ENCODE peak calls at places on chromosome 5, in seven cellular contexts. N, P, V, B, Z, X and A are unnamed samples.

GRCh38 chr5:912356-913091 is 19.8 kb downstream of the TRIP13 start:
- DNase-seq in N (peak; percentile 96), X (peak; percentile 59), Z (peak; percentile 59), V (peak; percentile 70), P (peak; percentile 96), B (no peak), A (no peak)

GRCh38 chr5:147685991-147686390 is 96.5 kb downstream of the JAKMIP2 start:
- DNase-seq in B (no peak), N (no peak), V (no peak), P (no peak), Z (no peak), X (no peak), A (no peak)

GRCh38 chr5:50709471-50709870 is 43.0 kb downstream of the PARP8 start:
- DNase-seq in P (peak; percentile 64), N (no peak), B (no peak), Z (no peak), V (no peak), X (no peak), A (no peak)

GRCh38 chr5:154758977-154759376 is 3.8 kb downstream of the LARP1 start:
- DNase-seq in V (no peak), N (no peak), P (no peak), B (no peak), Z (no peak), X (no peak), A (no peak)

GRCh38 chr5:16540421-16540820 is 74.8 kb upstream of the ZNF622 start:
- DNase-seq in Z (no peak), N (no peak), P (peak; percentile 79), V (no peak), X (no peak), B (no peak), A (no peak)

GRCh38 chr5:81006231-81006630 is 46.1 kb downstream of the RASGRF2 start:
- DNase-seq in X (no peak), B (no peak), N (no peak), P (no peak), V (no peak), Z (no peak), A (no peak)

GRCh38 chr5:142841511-142842255 is 71.5 kb downstream of the ARHGAP26 start:
- DNase-seq in Z (no peak), P (peak; percentile 34), B (no peak), V (peak; percentile 93), N (no peak), X (no peak), A (no peak)

GRCh38 chr5:180352116-180352975 is 790 bp downstream of the GFPT2 start:
- DNase-seq in N (peak; percentile 42), B (no peak), P (no peak), V (peak; percentile 61), Z (no peak), X (no peak), A (no peak)

GRCh38 chr5:153584131-153584530 is 93.7 kb downstream of the GRIA1 start:
- DNase-seq in P (no peak), B (no peak), Z (no peak), V (no peak), N (no peak), X (no peak), A (no peak)

GRCh38 chr5:132215329-132215728 is 12.3 kb downstream of the P4HA2 start:
- DNase-seq in Z (no peak), V (peak; percentile 13), N (peak; percentile 17), X (no peak), B (no peak), P (peak; percentile 98), A (no peak)

GRCh38 chr5:54993318-54993717 is 7.9 kb upstream of the ESM1 start:
- DNase-seq in X (no peak), N (no peak), V (peak; percentile 62), B (no peak), Z (no peak), P (peak; percentile 38), A (no peak)